ENCODE peak calls at places on chromosomes 1 and 21, in five cellular contexts. One of them, this sample, is unnamed.

GRCh38 chr1:210269981-210270380 is 37.4 kb downstream of the SERTAD4 start:
- DNase-seq in transverse colon: no peak
- DNase-seq in brain microvascular endothelial cell: no peak
- DNase-seq in ovary: no peak
- DNase-seq in skeletal muscle cell: no peak
- DNase-seq in this sample: no peak

GRCh38 chr1:46368781-46369180 is 25.3 kb upstream of the FAAH start:
- DNase-seq in skeletal muscle cell: no peak
- DNase-seq in brain microvascular endothelial cell: no peak
- DNase-seq in ovary: no peak
- DNase-seq in transverse colon: no peak
- DNase-seq in this sample: peak; percentile 15

GRCh38 chr1:209587778-209588177 is 4.3 kb downstream of the CAMK1G start:
- DNase-seq in ovary: no peak
- DNase-seq in skeletal muscle cell: no peak
- DNase-seq in brain microvascular endothelial cell: no peak
- DNase-seq in transverse colon: no peak
- DNase-seq in this sample: no peak

GRCh38 chr1:228727682-228728171 is 7.6 kb upstream of the RHOU start:
- DNase-seq in brain microvascular endothelial cell: no peak
- DNase-seq in ovary: no peak
- DNase-seq in skeletal muscle cell: no peak
- DNase-seq in transverse colon: no peak
- DNase-seq in this sample: no peak

GRCh38 chr21:32728455-32729237 is 833 bp upstream of the SYNJ1 start:
- DNase-seq in transverse colon: no peak
- DNase-seq in brain microvascular endothelial cell: no peak
- DNase-seq in skeletal muscle cell: no peak
- DNase-seq in ovary: no peak
- DNase-seq in this sample: no peak

GRCh38 chr1:212132040-212132439 is 96.5 kb downstream of the DTL start:
- DNase-seq in transverse colon: no peak
- DNase-seq in brain microvascular endothelial cell: no peak
- DNase-seq in ovary: no peak
- DNase-seq in skeletal muscle cell: no peak
- DNase-seq in this sample: peak; percentile 56

GRCh38 chr1:16478091-16478490 is 36.0 kb downstream of the RNU1-1 start:
- DNase-seq in transverse colon: no peak
- DNase-seq in brain microvascular endothelial cell: no peak
- DNase-seq in skeletal muscle cell: no peak
- DNase-seq in ovary: no peak
- DNase-seq in this sample: no peak

GRCh38 chr1:172465617-172466016 is 21.7 kb upstream of the PIGC start:
- DNase-seq in brain microvascular endothelial cell: no peak
- DNase-seq in skeletal muscle cell: no peak
- DNase-seq in ovary: no peak
- DNase-seq in transverse colon: no peak
- DNase-seq in this sample: no peak

GRCh38 chr1:5967351-5968160 is 24.7 kb downstream of the NPHP4 start:
- DNase-seq in brain microvascular endothelial cell: no peak
- DNase-seq in ovary: peak; percentile 77
- DNase-seq in transverse colon: no peak
- DNase-seq in skeletal muscle cell: no peak
- DNase-seq in this sample: no peak

DNA sequence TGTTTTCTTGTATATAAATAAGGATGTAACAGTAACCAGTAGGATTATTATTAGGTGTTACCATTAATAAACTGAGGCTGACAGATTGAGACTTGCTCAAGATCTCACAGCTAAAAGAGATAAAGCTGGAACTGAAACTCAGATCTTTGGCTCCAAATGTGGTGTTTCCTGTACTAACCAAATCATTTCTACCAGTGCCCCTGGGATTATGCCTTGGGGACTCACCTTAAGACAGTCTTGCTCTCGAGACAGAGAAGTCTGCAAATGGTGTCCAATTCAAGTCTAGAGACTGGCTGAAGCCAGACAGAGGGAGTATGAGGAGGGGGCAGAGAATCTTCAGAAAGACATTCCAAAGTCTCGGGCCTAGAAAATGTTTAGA is 593 bp upstream of the CD53 start:
- DNase-seq in brain microvascular endothelial cell: no peak
- DNase-seq in skeletal muscle cell: no peak
- DNase-seq in ovary: no peak
- DNase-seq in transverse colon: no peak
- DNase-seq in this sample: no peak
- H3K4me3 ChIP-seq in brain microvascular endothelial cell: no peak overlapping the region
- H3K4me3 ChIP-seq in skeletal muscle cell: no peak overlapping the region
- H3K4me3 ChIP-seq in ovary: no peak overlapping the region
- H3K4me3 ChIP-seq in transverse colon: no peak overlapping the region
- H3K4me3 ChIP-seq in this sample: no peak overlapping the region

DNA sequence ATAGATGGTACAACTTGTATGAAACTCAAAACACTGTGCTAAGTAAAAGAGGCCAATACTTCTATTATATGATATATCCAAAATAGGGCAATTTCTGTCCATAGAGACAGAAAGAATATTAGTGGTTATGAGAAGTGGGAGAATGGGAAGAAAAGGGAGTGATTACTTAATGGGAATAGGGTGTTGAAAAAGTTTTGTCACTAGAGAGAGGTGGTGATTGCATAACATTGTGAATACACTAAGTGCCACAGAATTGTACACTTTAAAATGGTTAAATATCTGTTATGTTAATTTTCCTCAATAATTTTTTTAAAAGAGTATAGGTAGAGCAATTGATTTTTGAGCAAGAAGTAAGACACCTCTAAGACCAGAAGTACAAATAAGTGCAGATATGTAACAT is 29.7 kb downstream of the GNAT2 start:
- DNase-seq in brain microvascular endothelial cell: no peak
- DNase-seq in skeletal muscle cell: no peak
- DNase-seq in transverse colon: no peak
- DNase-seq in ovary: no peak
- DNase-seq in this sample: no peak
- H3K4me3 ChIP-seq in brain microvascular endothelial cell: no peak overlapping the region
- H3K4me3 ChIP-seq in skeletal muscle cell: no peak overlapping the region
- H3K4me3 ChIP-seq in transverse colon: no peak overlapping the region
- H3K4me3 ChIP-seq in ovary: no peak overlapping the region
- H3K4me3 ChIP-seq in this sample: no peak overlapping the region

DNA sequence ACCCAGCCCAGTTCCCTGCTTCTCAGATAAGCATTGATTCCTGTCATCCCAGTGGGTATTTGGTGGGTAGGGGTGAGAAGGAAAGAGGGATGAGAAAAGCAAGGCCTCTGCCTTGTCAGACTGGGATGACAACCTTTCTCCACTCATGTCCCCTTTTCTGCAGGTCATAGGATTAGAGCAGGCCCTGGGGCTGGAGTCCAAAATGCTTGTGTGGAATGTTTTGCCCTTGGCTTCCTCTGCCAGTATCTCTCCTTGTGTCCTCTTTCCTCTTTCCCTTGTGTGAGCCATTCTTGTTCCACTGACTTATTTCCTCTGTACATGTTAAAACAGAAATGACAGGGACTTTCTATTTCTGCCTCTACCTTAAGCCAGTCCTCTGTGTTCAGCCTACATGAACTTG is 4.1 kb downstream of the ATP2B4 start:
- DNase-seq in skeletal muscle cell: no peak
- DNase-seq in brain microvascular endothelial cell: no peak
- DNase-seq in ovary: peak; percentile 40
- DNase-seq in transverse colon: no peak
- DNase-seq in this sample: no peak
- H3K4me3 ChIP-seq in skeletal muscle cell: peak overlapping the region; percentile 82
- H3K4me3 ChIP-seq in brain microvascular endothelial cell: no peak overlapping the region
- H3K4me3 ChIP-seq in ovary: peak overlapping the region; percentile 78
- H3K4me3 ChIP-seq in transverse colon: peak overlapping the region; percentile 52
- H3K4me3 ChIP-seq in this sample: no peak overlapping the region

DNA sequence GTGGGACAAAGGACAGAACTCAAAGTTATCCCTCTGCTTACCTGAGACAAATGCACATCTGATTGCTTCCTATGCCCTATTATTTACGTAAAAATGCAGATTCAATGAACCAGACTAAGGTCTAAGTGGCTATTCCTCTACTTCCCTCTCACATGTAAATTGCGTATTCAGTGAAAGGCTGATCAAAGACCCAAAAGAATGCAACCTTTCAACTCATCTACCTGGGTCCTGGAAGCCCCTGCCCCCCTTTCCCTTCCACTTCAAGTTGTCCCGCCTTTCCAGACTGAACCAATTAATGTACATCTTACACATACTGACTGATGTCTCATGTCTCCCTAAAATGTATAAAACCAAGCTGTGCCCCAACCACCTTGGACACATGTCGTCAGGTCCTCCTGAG is 14.6 kb downstream of the SSX2IP start:
- DNase-seq in transverse colon: no peak
- DNase-seq in ovary: no peak
- DNase-seq in brain microvascular endothelial cell: no peak
- DNase-seq in skeletal muscle cell: no peak
- DNase-seq in this sample: no peak
- H3K4me3 ChIP-seq in transverse colon: no peak overlapping the region
- H3K4me3 ChIP-seq in ovary: no peak overlapping the region
- H3K4me3 ChIP-seq in brain microvascular endothelial cell: no peak overlapping the region
- H3K4me3 ChIP-seq in skeletal muscle cell: no peak overlapping the region
- H3K4me3 ChIP-seq in this sample: no peak overlapping the region